ENCODE peak calls at places on chromosomes 1 and 21, in six cellular contexts. X, L, B, M, E and K are unnamed samples.

GRCh38 chr21:39525129-39525528 is 73.4 kb downstream of the SH3BGR start:
- DNase-seq in X (no peak), L (no peak), B (no peak), M (no peak), E (no peak), K (no peak)

GRCh38 chr1:36523850-36524249 is 41.1 kb upstream of the CSF3R start:
- DNase-seq in X (no peak), L (no peak), B (no peak), M (no peak), E (no peak), K (no peak)

GRCh38 chr1:221998781-221999180 is 256.9 kb upstream of the DUSP10 start:
- DNase-seq in X (no peak), L (no peak), B (no peak), M (no peak), E (no peak), K (no peak)

GRCh38 chr1:8873506-8874229 is 4.8 kb downstream of the ENO1 start:
- DNase-seq in X (peak), L (peak), B (peak), M (peak), E (peak), K (peak)

GRCh38 chr1:21926814-21927530 is 10.1 kb downstream of the HSPG2 start:
- DNase-seq in X (no peak), L (no peak), B (no peak), M (no peak), E (no peak), K (no peak)

GRCh38 chr1:74964508-74964907 is 169.7 kb upstream of the LHX8 start:
- DNase-seq in X (peak), L (no peak), B (no peak), M (no peak), E (peak), K (no peak)

GRCh38 chr1:182185147-182185546 is 123.6 kb upstream of the ZNF648 start:
- DNase-seq in X (no peak), L (no peak), B (no peak), M (no peak), E (no peak), K (no peak)

GRCh38 chr1:115136106-115136505 is 46.8 kb upstream of the TSPAN2 start:
- DNase-seq in X (no peak), L (no peak), B (peak), M (no peak), E (peak), K (no peak)

GRCh38 chr1:198600906-198601305 is 37.9 kb upstream of the PTPRC start:
- DNase-seq in X (no peak), L (no peak), B (no peak), M (no peak), E (no peak), K (no peak)

GRCh38 chr1:56535949-56536348 is 43.4 kb downstream of the PLPP3 start:
- DNase-seq in X (peak), L (no peak), B (no peak), M (no peak), E (no peak), K (no peak)
- TF ChIP-seq CTCF in X (no peak), L (no peak), B (no peak), M (no peak), E (no peak), K (no peak)

GRCh38 chr1:205588691-205589445 is 42.9 kb downstream of the ELK4 start:
- DNase-seq in X (peak), L (peak), B (no peak), M (no peak), E (no peak), K (no peak)

GRCh38 chr1:205590777-205591513 is 40.9 kb downstream of the ELK4 start:
- DNase-seq in X (no peak), L (no peak), B (no peak), M (no peak), E (no peak), K (no peak)

GRCh38 chr1:205589618-205590456 is 42.0 kb downstream of the ELK4 start:
- DNase-seq in X (no peak), L (no peak), B (no peak), M (no peak), E (no peak), K (no peak)

GRCh38 chr1:205591522-205592351 is 40.1 kb downstream of the ELK4 start:
- DNase-seq in X (peak), L (peak), B (peak), M (peak), E (peak), K (peak)

DNA sequence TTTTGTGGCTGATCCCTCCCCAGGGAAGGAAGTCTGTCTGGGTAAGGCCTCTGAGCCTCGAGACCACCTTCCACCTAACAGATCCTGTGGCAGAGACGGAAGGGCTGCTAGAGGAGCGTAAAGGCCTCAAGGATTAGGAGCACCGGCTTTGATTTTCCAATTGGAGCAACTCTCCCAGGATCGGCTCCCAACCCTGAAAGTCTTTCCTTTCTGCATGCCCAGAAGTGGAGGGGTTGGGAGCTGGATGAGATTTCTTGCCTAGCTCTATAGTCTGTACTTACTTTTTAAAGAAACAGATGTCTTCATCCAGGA is 41.4 kb downstream of the ELK4 start:
- DNase-seq in X (no peak), L (no peak), B (no peak), M (no peak), E (no peak), K (no peak)
- H3K27ac ChIP-seq in X (peak), L (no peak), B (no peak), M (no peak), E (no peak), K (no peak)

DNA sequence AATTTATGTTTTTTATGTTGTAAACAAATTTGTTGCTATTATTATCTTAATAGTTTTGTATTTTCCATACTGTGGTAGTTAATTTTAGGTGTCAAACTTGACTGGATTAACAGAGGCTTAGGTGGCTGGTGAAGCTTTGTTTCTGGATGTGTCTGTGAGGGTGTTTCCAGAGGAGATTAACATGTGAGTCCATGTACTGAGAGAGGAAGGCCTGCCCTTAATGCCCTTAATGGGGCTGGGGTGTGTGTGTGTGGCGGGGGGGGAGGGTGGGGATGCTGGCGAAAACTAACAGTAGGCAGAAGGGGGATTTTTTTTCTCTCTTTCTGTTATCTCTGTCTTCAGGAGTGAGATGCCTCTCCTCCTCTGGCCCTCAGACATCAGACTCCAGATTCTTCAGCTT is 1.9 kb downstream of the OR14A16 start:
- DNase-seq in X (no peak), L (no peak), B (no peak), M (no peak), E (no peak), K (no peak)
- TF ChIP-seq CTCF in X (no peak), L (no peak), B (no peak), M (no peak), E (no peak), K (no peak)

GRCh38 chr1:116825735-116826438 is 71.7 kb downstream of the CD2 start:
- DNase-seq in X (peak), L (peak), B (no peak), M (no peak), E (no peak), K (no peak)
- H3K27ac ChIP-seq in X (no peak), L (no peak), B (no peak), M (no peak), E (no peak), K (no peak)

DNA sequence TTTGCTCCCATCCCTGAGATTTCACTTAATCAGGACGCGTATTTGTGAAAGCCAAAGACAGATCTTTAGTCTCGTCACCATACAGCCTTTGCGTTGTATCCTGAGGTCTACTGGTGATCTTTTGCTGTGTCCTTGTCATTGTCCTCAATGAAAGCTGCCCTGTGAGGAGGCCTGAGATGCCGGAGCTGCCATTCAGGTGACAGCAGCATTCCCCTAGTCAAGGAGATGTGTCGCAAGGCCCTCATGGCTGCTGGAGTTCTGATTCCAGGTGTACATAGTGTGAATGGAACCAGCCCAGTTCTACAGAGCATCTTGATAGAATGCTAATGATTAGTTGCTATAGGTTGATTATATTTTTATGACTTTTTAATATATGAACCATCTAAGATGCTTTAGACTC is 24.1 kb downstream of the TTF2 start:
- DNase-seq in X (no peak), L (no peak), B (no peak), M (no peak), E (no peak), K (no peak)
- TF ChIP-seq CTCF in X (no peak), L (no peak), B (no peak), M (no peak), E (no peak), K (no peak)

GRCh38 chr1:17611991-17612390 is 72.5 kb downstream of the ARHGEF10L start:
- DNase-seq in X (no peak), L (no peak), B (peak), M (no peak), E (peak), K (no peak)

GRCh38 chr1:17610713-17611112 is 71.2 kb downstream of the ARHGEF10L start:
- DNase-seq in X (no peak), L (no peak), B (no peak), M (no peak), E (no peak), K (no peak)

GRCh38 chr1:17610085-17610484 is 70.6 kb downstream of the ARHGEF10L start:
- DNase-seq in X (no peak), L (no peak), B (no peak), M (no peak), E (no peak), K (no peak)

GRCh38 chr1:17607644-17608581 is 68.4 kb downstream of the ARHGEF10L start:
- DNase-seq in X (no peak), L (no peak), B (no peak), M (no peak), E (no peak), K (no peak)

GRCh38 chr1:17609529-17609928 is 70.0 kb downstream of the ARHGEF10L start:
- DNase-seq in X (no peak), L (no peak), B (no peak), M (no peak), E (no peak), K (no peak)
- H3K27ac ChIP-seq in X (no peak), L (no peak), B (no peak), M (no peak), E (no peak), K (no peak)

GRCh38 chr1:156690673-156691032 is 13.4 kb upstream of the NES start:
- DNase-seq in X (no peak), L (no peak), B (no peak), M (no peak), E (no peak), K (no peak)
- TF ChIP-seq CTCF in X (no peak), L (no peak), B (no peak), M (no peak), E (no peak), K (no peak)

DNA sequence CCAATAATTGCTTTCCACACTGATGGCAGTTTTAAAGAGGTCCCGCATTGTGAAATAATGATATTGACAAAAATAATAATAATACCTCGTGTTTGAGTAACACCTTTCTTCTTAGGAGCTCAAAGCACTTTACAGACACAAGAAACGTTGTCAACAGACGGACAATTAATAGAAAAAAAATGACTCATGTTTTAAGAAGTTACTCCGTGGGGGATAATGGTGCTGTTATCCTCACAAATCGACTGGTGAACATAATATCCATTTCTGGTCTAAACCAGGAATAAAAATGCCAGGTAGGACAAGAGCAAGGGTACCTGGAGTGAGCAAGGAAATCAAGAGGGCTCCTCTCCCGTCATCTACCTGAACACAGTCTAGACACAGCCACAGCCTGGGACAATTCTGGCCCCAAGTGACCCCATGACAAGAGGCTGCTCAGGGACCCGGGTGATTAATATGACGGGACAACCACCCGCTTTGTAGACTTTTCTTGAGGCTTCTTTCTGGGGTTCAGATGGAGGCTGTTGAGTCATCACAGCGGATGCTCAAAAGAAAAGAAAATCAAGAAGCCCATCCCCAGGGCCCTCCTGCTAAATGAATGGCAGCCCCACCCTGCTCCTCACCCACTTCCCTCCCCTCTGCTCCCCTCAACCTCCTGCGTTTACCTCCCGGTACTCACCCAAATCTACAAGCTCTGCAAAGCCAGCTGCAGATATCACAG is 146.2 kb upstream of the IRF2BP2 start:
- DNase-seq in X (no peak), L (no peak), B (no peak), M (no peak), E (no peak), K (no peak)
- H3K27ac ChIP-seq in X (no peak), L (no peak), B (no peak), M (peak), E (no peak), K (no peak)